ENCODE peak calls at places on chromosomes 2 and 18, in ten cellular contexts. F is left lung, W is lower leg skin, X is mesothelial cell of epicardium, T is cardiac fibroblast, O is endothelial cell, I is DND-41, B is upper lobe of left lung, G is LNCaP clone FGC, D is ovary. M is an unnamed sample.

GRCh38 chr2:238742066-238742465 is 105.8 kb upstream of the TWIST2 start:
- DNase-seq in F (no peak), G (no peak), W (no peak), O (no peak), D (no peak), I (no peak), T (peak; percentile 20), B (no peak), X (no peak), M (no peak)

GRCh38 chr2:23904692-23905091 is 22.2 kb downstream of the ATAD2B start:
- DNase-seq in G (no peak), O (no peak), D (no peak), T (peak; percentile 44), W (no peak), X (no peak), B (no peak), F (no peak), I (no peak), M (no peak)

GRCh38 chr18:32139835-32140283 is 48.2 kb downstream of the RNF138 start:
- DNase-seq in B (no peak), T (no peak), X (no peak), D (no peak), I (no peak), F (no peak), W (no peak), G (no peak), O (no peak), M (no peak)

GRCh38 chr2:76447294-76447693 is 736.6 kb upstream of the GCFC2 start:
- DNase-seq in W (no peak), G (no peak), F (no peak), T (no peak), B (no peak), D (no peak), O (no peak), I (no peak), X (no peak), M (no peak)

GRCh38 chr2:20326163-20326780 is 24.4 kb downstream of the PUM2 start:
- DNase-seq in W (no peak), T (peak; percentile 72), F (no peak), D (no peak), X (no peak), B (peak; percentile 55), G (no peak), O (peak; percentile 49), I (peak; percentile 54), M (no peak)

GRCh38 chr18:11570770-11571169 is 38.6 kb upstream of the SLC35G4 start:
- DNase-seq in G (no peak), W (no peak), B (no peak), D (no peak), T (peak; percentile 14), F (no peak), O (no peak), I (no peak), X (no peak), M (no peak)

GRCh38 chr2:143616452-143616851 is 487.2 kb downstream of the ARHGAP15 start:
- DNase-seq in G (no peak), O (no peak), D (no peak), F (no peak), W (no peak), T (no peak), B (no peak), X (no peak), I (no peak), M (no peak)

GRCh38 chr18:11366410-11366809 is 217.0 kb upstream of the PIEZO2 start:
- DNase-seq in O (no peak), T (peak; percentile 42), D (no peak), I (no peak), G (no peak), F (no peak), W (no peak), B (no peak), X (no peak), M (no peak)

GRCh38 chr2:79219383-79219988 is 59.9 kb upstream of the REG3A start:
- DNase-seq in D (no peak), X (no peak), B (no peak), W (no peak), F (no peak), G (peak; percentile 63), O (peak; percentile 49), I (peak; percentile 36), T (peak; percentile 43), M (no peak)

DNA sequence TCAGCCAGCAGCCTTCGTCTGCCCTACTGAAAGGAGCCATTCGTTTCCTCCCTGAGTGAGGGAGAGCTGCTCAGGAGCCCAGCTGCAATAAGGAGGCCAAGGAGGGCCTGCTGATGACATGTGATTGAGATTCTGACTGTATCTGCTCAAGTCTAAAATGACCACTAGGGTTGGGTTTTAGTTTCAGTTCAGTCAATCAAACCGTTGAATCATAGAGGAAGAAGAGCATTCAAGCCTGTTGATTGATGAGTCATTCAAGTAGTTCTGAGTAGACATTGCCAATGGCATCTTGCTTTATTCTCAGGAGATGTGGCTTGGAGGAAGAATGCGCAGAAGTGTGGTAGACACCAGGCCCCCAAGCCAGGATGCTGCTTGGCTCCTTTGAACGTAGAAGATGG is 19.9 kb upstream of the BCL2L11 start:
- DNase-seq in W (no peak), X (no peak), I (no peak), B (no peak), D (no peak), G (no peak), T (no peak), O (no peak), F (no peak), M (no peak)
- TF ChIP-seq CTCF in W (no peak), X (no peak), I (no peak), B (peak; percentile 11), D (no peak), G (no peak), T (no peak), O (no peak), F (no peak), M (peak; percentile 54)

GRCh38 chr2:83844490-83844889 is 614.6 kb downstream of the SUCLG1 start:
- DNase-seq in W (no peak), X (no peak), D (no peak), O (no peak), F (no peak), B (no peak), T (no peak), G (no peak), I (no peak), M (no peak)
- TF ChIP-seq CTCF in W (no peak), X (no peak), D (no peak), O (no peak), F (no peak), B (no peak), T (no peak), G (no peak), I (no peak), M (no peak)

DNA sequence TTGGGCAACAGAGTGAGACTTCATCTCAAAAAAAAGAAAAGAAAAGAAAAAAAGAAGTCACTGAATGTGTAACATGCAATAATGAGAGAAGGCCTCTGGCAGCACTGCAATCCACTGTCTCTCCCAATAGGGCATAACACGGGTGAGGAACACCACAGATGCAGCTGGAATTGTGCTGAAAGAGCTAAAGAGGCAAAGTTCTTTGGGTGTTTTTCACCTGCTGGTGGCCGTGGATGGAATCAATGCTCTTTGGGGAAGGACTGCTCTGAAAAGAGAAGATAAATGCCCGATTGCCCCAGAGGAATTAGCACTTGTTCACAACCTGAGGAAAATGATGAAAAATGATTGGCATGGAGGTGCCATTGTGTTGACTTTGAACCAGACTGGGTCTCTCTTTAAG is 31.0 kb upstream of the CYBRD1 start:
- DNase-seq in W (no peak), X (no peak), O (no peak), G (no peak), T (peak; percentile 23), I (no peak), F (no peak), D (no peak), B (no peak), M (no peak)
- TF ChIP-seq CTCF in W (no peak), X (no peak), O (no peak), G (no peak), T (no peak), I (no peak), F (no peak), D (no peak), B (no peak), M (no peak)

GRCh38 chr2:55108456-55108855 is 58.2 kb upstream of the RTN4 start:
- DNase-seq in F (no peak), T (no peak), G (no peak), D (no peak), W (no peak), I (no peak), X (no peak), B (no peak), O (no peak), M (no peak)
- TF ChIP-seq CTCF in F (no peak), T (no peak), G (no peak), D (no peak), W (no peak), I (no peak), X (no peak), B (no peak), O (no peak), M (no peak)

DNA sequence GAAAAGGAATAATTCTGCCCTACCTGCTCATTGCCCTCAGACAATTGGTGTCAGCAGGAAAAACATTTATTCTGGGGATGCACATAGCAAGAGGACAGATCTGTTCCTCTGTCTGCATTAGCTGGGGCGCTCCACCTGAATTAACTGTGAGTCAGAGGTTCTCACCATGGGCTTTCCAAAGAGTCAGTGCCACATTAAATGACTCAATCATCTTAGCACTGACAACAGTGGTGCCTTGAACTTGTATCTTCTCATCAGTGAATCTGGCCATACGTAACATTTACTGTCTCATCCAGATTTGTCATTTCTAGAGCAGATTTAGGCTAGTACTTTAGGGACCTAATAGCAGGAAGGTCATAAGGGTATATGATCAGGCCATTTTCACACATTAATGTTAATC is 358.1 kb upstream of the CRIM1 start:
- DNase-seq in O (no peak), W (no peak), X (no peak), D (no peak), T (no peak), F (no peak), B (no peak), G (no peak), I (no peak), M (no peak)
- TF ChIP-seq CTCF in O (no peak), W (no peak), X (no peak), D (no peak), T (no peak), F (no peak), B (no peak), G (no peak), I (no peak), M (no peak)

M was measured in type B pancreatic cell.